ENCODE peak calls at places on chromosome 22, in four cellular contexts. J, D, H and K are unnamed samples.

GRCh38 chr22:24471570-24471969 is 23.6 kb upstream of the UPB1 start:
- DNase-seq in H (no peak), D (no peak), J (no peak), K (no peak)

GRCh38 chr22:42780070-42780540 is 59.4 kb upstream of the A4GALT start:
- DNase-seq in H (peak; percentile 95), D (peak; percentile 97), J (peak; percentile 87), K (peak; percentile 73)

GRCh38 chr22:42294034-42294985 is 23.9 kb upstream of the TCF20 start:
- DNase-seq in J (peak; percentile 39), D (peak; percentile 92), H (no peak), K (no peak)

GRCh38 chr22:31253949-31254348 is 38.3 kb downstream of the PIK3IP1 start:
- DNase-seq in D (peak; percentile 54), H (no peak), J (peak; percentile 16), K (no peak)

GRCh38 chr22:17112491-17113042 is 8.6 kb downstream of the TMEM121B start:
- DNase-seq in J (no peak), D (no peak), H (no peak), K (no peak)

GRCh38 chr22:20761536-20761935 is 12.4 kb upstream of the SERPIND1 start:
- DNase-seq in D (no peak), H (no peak), J (no peak), K (no peak)

GRCh38 chr22:16925407-16925966 is 82.5 kb downstream of the GAB4 start:
- DNase-seq in D (no peak), H (no peak), J (no peak), K (no peak)

GRCh38 chr22:17980638-17981051 is 43.7 kb downstream of the MICAL3 start:
- DNase-seq in D (no peak), J (no peak), H (no peak), K (peak; percentile 79)

GRCh38 chr22:49322861-49323622 is 504.6 kb downstream of the BRD1 start:
- DNase-seq in D (no peak), H (no peak), J (no peak), K (no peak)

GRCh38 chr22:41947181-41948080 is 479 bp upstream of the CENPM start:
- DNase-seq in J (no peak), H (no peak), D (no peak), K (no peak)

GRCh38 chr22:19143967-19144400 is 467 bp downstream of the ESS2 start:
- DNase-seq in J (no peak), D (no peak), H (no peak), K (no peak)

GRCh38 chr22:31345331-31346254 is 553 bp downstream of the PATZ1 start:
- DNase-seq in D (peak; percentile 95), J (peak; percentile 70), H (peak; percentile 68), K (peak; percentile 87)

GRCh38 chr22:41598081-41598480 is 8.4 kb upstream of the PMM1 start:
- DNase-seq in D (no peak), H (no peak), J (no peak), K (no peak)

GRCh38 chr22:30877662-30878515 is 90.7 kb downstream of the MORC2 start:
- DNase-seq in J (no peak), H (no peak), D (no peak), K (no peak)

GRCh38 chr22:17213976-17214375 is 5.3 kb downstream of the ADA2 start:
- DNase-seq in J (peak; percentile 21), D (peak; percentile 79), H (peak; percentile 40), K (peak; percentile 25)

GRCh38 chr22:49391436-49391835 is 436.2 kb downstream of the BRD1 start:
- DNase-seq in D (no peak), J (no peak), H (no peak), K (no peak)

GRCh38 chr22:30602049-30602448 is 4.9 kb upstream of the TCN2 start:
- DNase-seq in D (peak; percentile 78), J (peak; percentile 47), H (peak; percentile 53), K (peak; percentile 40)

GRCh38 chr22:20174785-20175596 is 24.1 kb upstream of the CCDC188 start:
- DNase-seq in H (no peak), D (no peak), J (no peak), K (no peak)

GRCh38 chr22:46897246-46897623 is 134.8 kb downstream of the TBC1D22A start:
- DNase-seq in D (no peak), H (no peak), J (no peak), K (no peak)

GRCh38 chr22:20674998-20675397 is 98.9 kb upstream of the SERPIND1 start:
- DNase-seq in D (no peak), H (no peak), J (no peak), K (no peak)

GRCh38 chr22:31240011-31240410 is 27.9 kb downstream of the LIMK2 start:
- DNase-seq in H (no peak), J (no peak), D (no peak), K (no peak)

GRCh38 chr22:42725606-42726355 is 5.1 kb upstream of the A4GALT start:
- DNase-seq in J (no peak), H (no peak), D (no peak), K (no peak)

GRCh38 chr22:47966316-47966715 is 1203.9 kb downstream of the TBC1D22A start:
- DNase-seq in J (no peak), D (no peak), H (no peak), K (no peak)
- TF ChIP-seq CTCF in J (no peak), D (no peak), H (no peak), K (no peak)

DNA sequence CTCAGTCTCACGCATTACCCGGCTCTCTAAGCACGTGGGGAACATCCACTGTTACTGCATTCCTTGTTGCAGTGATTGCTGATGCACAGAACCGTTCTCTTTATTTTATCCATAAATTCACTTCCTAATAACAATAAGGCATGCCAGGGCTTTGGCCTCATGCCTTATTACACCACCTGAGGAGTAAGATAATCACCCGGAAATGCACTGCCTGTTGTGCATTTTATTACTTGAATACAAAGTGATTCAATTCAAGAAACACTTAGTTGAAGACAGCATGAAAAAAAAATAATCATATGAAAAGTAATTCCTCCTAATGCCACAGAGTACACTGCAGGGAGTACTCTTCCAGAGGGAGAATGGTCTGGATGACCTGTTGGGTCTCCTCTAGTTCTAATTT is 19.2 kb downstream of the EFCAB6 start:
- DNase-seq in H (no peak), J (no peak), D (no peak), K (no peak)
- TF ChIP-seq REST in H (no peak), J (no peak), D (no peak), K (no peak)

GRCh38 chr22:50469377-50470305 is 5.2 kb downstream of the SBF1 start:
- DNase-seq in D (peak; percentile 56), J (no peak), H (peak; percentile 8), K (peak; percentile 85)
- TF ChIP-seq CTCF in D (no peak), J (no peak), H (no peak), K (no peak)

GRCh38 chr22:44734801-44735517 is 17.4 kb upstream of the ARHGAP8 start:
- DNase-seq in H (no peak), J (no peak), D (no peak), K (no peak)
- TF ChIP-seq REST in H (no peak), J (no peak), D (peak; percentile 53), K (peak; percentile 53)

DNA sequence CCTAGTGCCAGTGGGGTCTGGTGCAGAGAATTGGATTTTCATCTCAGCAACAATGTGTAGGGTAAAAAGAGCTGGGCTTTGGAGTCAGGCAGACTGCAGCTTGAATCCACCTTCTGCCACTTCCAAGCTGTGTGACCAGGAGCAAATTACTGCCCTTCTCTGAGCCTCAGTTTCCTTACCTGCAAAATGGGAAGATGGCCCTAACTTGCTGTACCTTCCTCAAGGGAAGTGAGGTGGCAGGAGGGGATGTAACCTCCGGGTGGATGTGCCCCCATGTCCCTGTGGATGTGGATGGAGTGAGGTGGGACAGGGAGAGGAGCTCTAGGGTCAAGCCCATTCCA is 90.9 kb downstream of the CACNA1I start:
- DNase-seq in D (no peak), J (no peak), H (no peak), K (no peak)
- TF ChIP-seq CTCF in D (no peak), J (no peak), H (no peak), K (no peak)

DNA sequence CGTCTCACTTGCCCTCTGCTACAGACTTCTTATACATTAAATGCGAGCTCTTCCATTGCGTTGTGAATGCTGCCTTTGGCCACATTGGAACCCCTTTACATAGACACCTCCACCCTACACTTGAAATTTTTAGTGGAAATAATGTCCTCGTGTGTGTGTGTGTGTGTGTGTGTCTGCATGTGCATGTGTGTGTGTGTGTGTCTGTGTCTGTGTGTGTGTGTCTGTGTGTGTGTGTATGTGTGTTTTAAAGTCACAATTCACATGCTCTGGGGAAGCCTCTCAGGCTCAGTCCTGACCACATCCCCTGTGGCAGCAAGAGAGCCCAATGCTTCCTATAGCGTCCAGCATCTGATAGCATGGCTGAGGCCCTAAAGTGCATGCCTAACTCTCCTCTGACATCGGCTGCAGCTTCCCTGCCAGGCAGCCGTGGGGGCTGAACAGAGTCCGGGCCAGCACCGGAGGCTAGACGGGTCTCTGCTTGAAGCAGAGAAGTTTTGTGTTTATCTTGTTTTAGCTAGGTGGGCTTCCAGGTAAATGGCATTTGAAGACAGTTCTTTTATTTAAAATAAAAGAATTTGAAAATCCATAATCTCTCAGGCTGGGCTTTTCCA is 64.5 kb upstream of the EMID1 start:
- DNase-seq in J (no peak), D (no peak), H (no peak), K (no peak)
- TF ChIP-seq REST in J (no peak), D (no peak), H (no peak), K (no peak)

DNA sequence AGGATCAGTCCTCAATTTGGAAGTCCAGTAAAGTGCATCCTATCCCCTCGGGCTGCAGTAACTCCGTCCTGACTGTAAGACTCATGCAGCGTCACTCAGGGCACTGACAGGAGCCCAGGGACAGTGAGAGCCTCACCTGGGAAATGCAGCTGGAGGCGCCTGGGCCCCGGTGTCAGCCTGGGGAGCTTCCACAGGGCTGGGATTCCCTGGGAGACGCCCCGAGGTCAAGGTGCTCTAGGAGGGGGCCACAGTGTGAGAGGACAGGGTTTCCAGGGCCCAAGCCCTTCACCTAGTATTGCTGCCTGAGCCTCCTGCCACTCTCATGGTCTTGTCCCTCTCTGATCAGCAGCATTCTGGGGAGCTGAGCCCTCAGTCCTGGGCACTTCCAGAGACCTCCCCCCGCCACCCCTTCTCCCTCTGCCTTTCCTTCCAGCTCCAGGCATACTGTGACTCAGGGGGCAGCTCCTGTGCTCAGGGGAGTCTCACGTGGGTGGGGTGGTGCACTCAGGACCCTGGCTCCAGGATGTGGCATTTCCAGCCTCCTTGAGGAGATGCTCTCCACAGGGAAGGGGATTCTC is 99.1 kb upstream of the IGLL5 start:
- DNase-seq in H (no peak), D (no peak), J (no peak), K (no peak)
- TF ChIP-seq CTCF in H (no peak), D (no peak), J (no peak), K (no peak)

GRCh38 chr22:32686354-32686753 is 115.2 kb upstream of the TIMP3 start:
- DNase-seq in H (no peak), J (no peak), D (no peak), K (no peak)
- TF ChIP-seq REST in H (no peak), J (no peak), D (no peak), K (peak; percentile 66)